ENCODE peak calls at places on chromosomes 12 and 14, in eight cellular contexts. W is NCI-H1048, S is T-helper 17 cell, D is WTC11, O is NCI-H1105, M is Panc1, Q is T-helper 2 cell, Z is left lung. P is an unnamed sample.
A peak's percentile ranks its signal among the peaks of the same experiment; 100 is the strongest.

GRCh38 chr12:132447327-132447720 is 42.6 kb upstream of the FBRSL1 start:
- DNase-seq in W (no peak), S (no peak), D (no peak), O (no peak), M (no peak), Q (no peak), Z (peak; percentile 70), P (no peak)

GRCh38 chr14:93880025-93880820 is 46.9 kb upstream of the FAM181A start:
- DNase-seq in W (peak; percentile 36), S (no peak), D (no peak), O (no peak), M (no peak), Q (no peak), Z (no peak), P (peak; percentile 85)

GRCh38 chr12:40222247-40222646 is 2.5 kb upstream of the LRRK2 start:
- DNase-seq in W (no peak), S (no peak), D (no peak), O (no peak), M (no peak), Q (no peak), Z (no peak), P (no peak)

GRCh38 chr14:50955373-50956043 is 11.2 kb upstream of the PYGL start:
- DNase-seq in W (peak; percentile 25), S (no peak), D (peak; percentile 55), O (peak; percentile 25), M (peak; percentile 75), Q (no peak), Z (peak; percentile 89), P (no peak)

GRCh38 chr12:93135286-93136239 is 206.5 kb upstream of the EEA1 start:
- DNase-seq in W (no peak), S (no peak), D (no peak), O (peak; percentile 65), M (no peak), Q (no peak), Z (no peak), P (peak; percentile 52)

GRCh38 chr14:100761481-100761880 is 34.8 kb downstream of the DLK1 start:
- DNase-seq in W (no peak), S (no peak), D (no peak), O (no peak), M (peak; percentile 62), Q (no peak), Z (no peak), P (no peak)

GRCh38 chr12:28237423-28237822 is 47.2 kb downstream of the CCDC91 start:
- DNase-seq in W (no peak), S (no peak), D (peak; percentile 25), O (no peak), M (no peak), Q (no peak), Z (no peak), P (no peak)

GRCh38 chr12:57342207-57342691 is 88.6 kb downstream of the R3HDM2 start:
- DNase-seq in W (no peak), S (no peak), D (peak; percentile 34), O (no peak), M (no peak), Q (no peak), Z (peak; percentile 30), P (peak; percentile 32)

GRCh38 chr14:106013879-106014376 is 487.5 kb downstream of the TMEM121 start:
- DNase-seq in W (no peak), S (no peak), D (no peak), O (no peak), M (no peak), Q (no peak), Z (no peak), P (no peak)

GRCh38 chr14:55340482-55340881 is 69.3 kb downstream of the FBXO34 start:
- DNase-seq in W (no peak), S (no peak), D (no peak), O (peak; percentile 3), M (no peak), Q (no peak), Z (no peak), P (no peak)

GRCh38 chr14:57182760-57183503 is 85.8 kb downstream of the EXOC5 start:
- DNase-seq in W (no peak), S (no peak), D (peak; percentile 45), O (peak; percentile 10), M (no peak), Q (no peak), Z (no peak), P (no peak)

GRCh38 chr12:93009533-93009932 is 80.4 kb upstream of the EEA1 start:
- DNase-seq in W (no peak), S (no peak), D (no peak), O (no peak), M (no peak), Q (no peak), Z (no peak), P (no peak)

GRCh38 chr12:64990991-64991570 is 130.0 kb downstream of the WIF1 start:
- DNase-seq in W (no peak), S (no peak), D (no peak), O (no peak), M (no peak), Q (no peak), Z (no peak), P (no peak)

GRCh38 chr14:77099425-77100167 is 1.5 kb downstream of the CIPC start:
- DNase-seq in W (no peak), S (no peak), D (no peak), O (no peak), M (no peak), Q (no peak), Z (no peak), P (no peak)

GRCh38 chr14:100289916-100290606 is 16.2 kb downstream of the SLC25A29 start:
- DNase-seq in W (no peak), S (no peak), D (peak; percentile 22), O (no peak), M (no peak), Q (no peak), Z (peak; percentile 56), P (no peak)

GRCh38 chr14:90274808-90275454 is 18.6 kb downstream of the PSMC1 start:
- DNase-seq in W (no peak), S (no peak), D (no peak), O (no peak), M (no peak), Q (no peak), Z (no peak), P (no peak)

GRCh38 chr14:25121342-25122129 is 71.6 kb upstream of the STXBP6 start:
- DNase-seq in W (no peak), S (no peak), D (no peak), O (no peak), M (no peak), Q (no peak), Z (no peak), P (no peak)

GRCh38 chr12:46555379-46555778 is 182.8 kb upstream of the SLC38A2 start:
- DNase-seq in W (no peak), S (no peak), D (no peak), O (no peak), M (no peak), Q (no peak), Z (no peak), P (peak; percentile 90)

GRCh38 chr14:89123851-89124250 is 293.2 kb downstream of the FOXN3 start:
- DNase-seq in W (no peak), S (no peak), D (no peak), O (no peak), M (no peak), Q (no peak), Z (no peak), P (no peak)

GRCh38 chr12:108119126-108119973 is 9.7 kb upstream of the WSCD2 start:
- DNase-seq in W (no peak), S (no peak), D (no peak), O (no peak), M (no peak), Q (no peak), Z (no peak), P (no peak)

GRCh38 chr12:109777544-109777943 is 55.7 kb downstream of the TRPV4 start:
- DNase-seq in W (no peak), S (no peak), D (no peak), O (no peak), M (no peak), Q (no peak), Z (no peak), P (peak; percentile 18)

GRCh38 chr12:57992001-57992400 is 50.6 kb downstream of the ATP23 start:
- DNase-seq in W (no peak), S (no peak), D (no peak), O (no peak), M (no peak), Q (no peak), Z (no peak), P (no peak)

GRCh38 chr12:55624056-55624455 is 12.6 kb upstream of the OR10P1 start:
- DNase-seq in W (no peak), S (no peak), D (no peak), O (no peak), M (no peak), Q (no peak), Z (no peak), P (no peak)

GRCh38 chr12:124687695-124688301 is 120.4 kb upstream of the NCOR2 start:
- DNase-seq in W (no peak), S (no peak), D (no peak), O (no peak), M (no peak), Q (no peak), Z (no peak), P (no peak)

GRCh38 chr12:42574879-42575278 is 14.7 kb downstream of the PRICKLE1 start:
- DNase-seq in W (no peak), S (no peak), D (no peak), O (peak; percentile 86), M (no peak), Q (no peak), Z (no peak), P (no peak)

GRCh38 chr14:88868558-88869159 is 44.2 kb downstream of the TTC8 start:
- DNase-seq in W (no peak), S (no peak), D (no peak), O (peak; percentile 49), M (no peak), Q (no peak), Z (no peak), P (no peak)

GRCh38 chr12:53224268-53224896 is 7.6 kb downstream of the RARG start:
- DNase-seq in W (no peak), S (no peak), D (peak; percentile 77), O (no peak), M (no peak), Q (no peak), Z (no peak), P (no peak)

GRCh38 chr14:58107947-58108552 is 44.0 kb downstream of the ARMH4 start:
- DNase-seq in W (peak; percentile 3), S (peak; percentile 13), D (peak; percentile 19), O (peak; percentile 30), M (peak; percentile 63), Q (peak; percentile 10), Z (no peak), P (peak; percentile 55)

GRCh38 chr12:104526320-104526719 is 69.6 kb downstream of the CHST11 start:
- DNase-seq in W (no peak), S (no peak), D (peak; percentile 59), O (no peak), M (no peak), Q (no peak), Z (no peak), P (no peak)

GRCh38 chr14:93958567-93959238 is 17.7 kb downstream of the ASB2 start:
- DNase-seq in W (no peak), S (no peak), D (no peak), O (no peak), M (no peak), Q (no peak), Z (no peak), P (no peak)

GRCh38 chr12:50597200-50598195 is 92.7 kb downstream of the DIP2B start:
- DNase-seq in W (no peak), S (no peak), D (no peak), O (no peak), M (peak; percentile 83), Q (no peak), Z (no peak), P (no peak)

GRCh38 chr12:27400856-27401255 is 45.7 kb upstream of the SMCO2 start:
- DNase-seq in W (no peak), S (no peak), D (no peak), O (no peak), M (no peak), Q (no peak), Z (no peak), P (no peak)

GRCh38 chr14:63650336-63650952 is 8.8 kb upstream of the WDR89 start:
- DNase-seq in W (no peak), S (no peak), D (no peak), O (no peak), M (no peak), Q (peak; percentile 22), Z (no peak), P (no peak)

GRCh38 chr12:77003244-77003643 is 62.1 kb downstream of the E2F7 start:
- DNase-seq in W (no peak), S (no peak), D (no peak), O (no peak), M (no peak), Q (no peak), Z (no peak), P (no peak)

P was measured in SK-N-MC.